ENCODE peak calls at places on chromosomes 2 and 18, in four cellular contexts. One of them, this sample, is unnamed.

GRCh38 chr2:235044501-235045271 is 92.9 kb downstream of the SH3BP4 start:
- DNase-seq in H1: no peak
- DNase-seq in K562: no peak
- DNase-seq in GM12878: no peak
- DNase-seq in this sample: no peak

GRCh38 chr18:47457614-47458013 is 206.2 kb upstream of the SKOR2 start:
- DNase-seq in H1: no peak
- DNase-seq in K562: no peak
- DNase-seq in GM12878: no peak
- DNase-seq in this sample: no peak

GRCh38 chr2:189696223-189696622 is 21.8 kb downstream of the ANKAR start:
- DNase-seq in H1: no peak
- DNase-seq in K562: no peak
- DNase-seq in GM12878: no peak
- DNase-seq in this sample: no peak

GRCh38 chr18:75923169-75923568 is 495.7 kb upstream of the SMIM21 start:
- DNase-seq in H1: no peak
- DNase-seq in K562: no peak
- DNase-seq in GM12878: no peak
- DNase-seq in this sample: no peak

GRCh38 chr2:83364264-83364663 is 1094.8 kb downstream of the SUCLG1 start:
- DNase-seq in H1: no peak
- DNase-seq in K562: no peak
- DNase-seq in GM12878: no peak
- DNase-seq in this sample: no peak

GRCh38 chr2:95356821-95357700 is 45.4 kb upstream of the FAHD2A start:
- DNase-seq in H1: no peak
- DNase-seq in K562: no peak
- DNase-seq in GM12878: no peak
- DNase-seq in this sample: no peak

GRCh38 chr18:5237723-5238370 is 40.8 kb upstream of the AKAIN1 start:
- DNase-seq in H1: peak; percentile 92
- DNase-seq in K562: peak; percentile 87
- DNase-seq in GM12878: peak; percentile 51
- DNase-seq in this sample: peak; percentile 82

GRCh38 chr2:109644571-109645275 is 30.6 kb downstream of the SOWAHC start:
- DNase-seq in H1: peak; percentile 49
- DNase-seq in K562: no peak
- DNase-seq in GM12878: no peak
- DNase-seq in this sample: peak; percentile 100

GRCh38 chr2:223460774-223461211 is 141.4 kb downstream of the SCG2 start:
- DNase-seq in H1: no peak
- DNase-seq in K562: no peak
- DNase-seq in GM12878: no peak
- DNase-seq in this sample: no peak

GRCh38 chr18:77004555-77005380 is 127.8 kb downstream of the MBP start:
- DNase-seq in H1: no peak
- DNase-seq in K562: no peak
- DNase-seq in GM12878: no peak
- DNase-seq in this sample: no peak

DNA sequence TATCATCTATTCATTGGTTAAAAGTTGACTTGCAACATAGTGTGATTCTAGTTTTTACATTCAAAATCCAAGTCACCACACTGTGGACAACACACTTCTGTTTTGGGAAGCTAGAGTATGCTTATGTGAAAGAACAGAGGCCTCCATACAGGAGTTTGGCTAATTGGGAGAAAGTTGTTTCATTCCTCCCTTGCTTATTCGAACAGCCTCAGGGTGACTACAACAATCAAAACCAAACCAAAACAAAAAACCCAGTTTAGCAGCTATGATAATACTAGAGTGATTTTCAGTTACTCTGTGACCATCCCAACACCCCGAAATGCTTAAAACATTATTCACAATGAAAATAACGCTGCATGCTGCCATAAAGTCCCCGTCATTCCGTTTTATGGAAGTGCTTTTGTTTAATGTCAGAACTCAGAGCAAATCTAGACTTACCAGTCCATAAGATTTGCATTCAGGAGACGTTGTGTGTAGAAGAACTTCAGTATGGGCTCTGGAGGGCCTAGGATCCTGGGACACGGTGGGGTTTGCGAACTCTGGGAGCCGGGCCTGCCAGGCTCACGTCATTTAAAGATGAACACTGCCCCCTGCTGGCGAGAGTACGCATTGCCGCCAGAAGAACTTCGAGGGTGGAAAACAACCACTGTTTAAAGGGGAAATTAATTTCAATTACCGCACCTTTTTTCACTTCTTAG is 111.4 kb downstream of the FTCDNL1 start:
- DNase-seq in H1: peak; percentile 96
- DNase-seq in K562: peak; percentile 59
- DNase-seq in GM12878: no peak
- DNase-seq in this sample: peak; percentile 62
- TF ChIP-seq BRCA1 in H1: no peak
- TF ChIP-seq BRCA1 in K562: no peak
- TF ChIP-seq BRCA1 in GM12878: no peak
- TF ChIP-seq BRCA1 in this sample: no peak

DNA sequence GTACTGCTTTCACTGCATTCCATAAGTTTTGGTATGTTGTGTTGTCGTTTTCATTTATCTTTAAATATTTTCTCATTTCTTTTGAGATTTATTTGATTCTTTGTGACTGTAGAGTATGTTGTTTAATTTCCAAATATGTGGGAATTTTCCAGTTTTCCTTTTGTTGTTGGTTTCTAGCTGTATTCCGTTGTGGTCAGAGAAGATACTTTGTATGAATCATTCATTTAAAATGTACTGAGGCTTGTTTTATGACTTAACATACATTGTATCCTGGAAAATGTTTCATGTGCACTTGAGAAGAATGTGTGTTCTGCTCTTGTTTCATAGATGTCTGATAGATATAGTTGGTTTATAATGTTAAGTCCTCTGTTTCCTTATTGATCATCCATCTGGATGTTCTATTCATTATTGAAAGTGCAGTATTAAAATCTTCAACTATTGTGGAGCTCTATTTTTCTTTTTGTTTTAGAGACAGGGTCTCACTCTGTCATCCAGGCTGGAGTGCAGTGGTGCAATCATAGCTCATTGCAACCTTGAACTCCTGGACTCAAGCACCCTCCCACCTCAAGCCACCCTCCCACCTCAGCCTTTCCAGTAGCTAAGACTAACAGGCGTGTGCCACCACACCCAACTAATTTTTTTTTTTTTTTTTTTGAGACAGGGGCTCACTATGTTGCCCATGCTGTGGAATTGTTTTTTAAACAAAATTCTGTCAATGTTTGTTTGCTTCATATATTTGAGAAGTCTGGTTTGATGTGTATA is 96.8 kb downstream of the TAF4B start:
- DNase-seq in H1: no peak
- DNase-seq in K562: no peak
- DNase-seq in GM12878: no peak
- DNase-seq in this sample: peak; percentile 18
- TF ChIP-seq BRCA1 in H1: no peak
- TF ChIP-seq BRCA1 in K562: no peak
- TF ChIP-seq BRCA1 in GM12878: no peak
- TF ChIP-seq BRCA1 in this sample: no peak

DNA sequence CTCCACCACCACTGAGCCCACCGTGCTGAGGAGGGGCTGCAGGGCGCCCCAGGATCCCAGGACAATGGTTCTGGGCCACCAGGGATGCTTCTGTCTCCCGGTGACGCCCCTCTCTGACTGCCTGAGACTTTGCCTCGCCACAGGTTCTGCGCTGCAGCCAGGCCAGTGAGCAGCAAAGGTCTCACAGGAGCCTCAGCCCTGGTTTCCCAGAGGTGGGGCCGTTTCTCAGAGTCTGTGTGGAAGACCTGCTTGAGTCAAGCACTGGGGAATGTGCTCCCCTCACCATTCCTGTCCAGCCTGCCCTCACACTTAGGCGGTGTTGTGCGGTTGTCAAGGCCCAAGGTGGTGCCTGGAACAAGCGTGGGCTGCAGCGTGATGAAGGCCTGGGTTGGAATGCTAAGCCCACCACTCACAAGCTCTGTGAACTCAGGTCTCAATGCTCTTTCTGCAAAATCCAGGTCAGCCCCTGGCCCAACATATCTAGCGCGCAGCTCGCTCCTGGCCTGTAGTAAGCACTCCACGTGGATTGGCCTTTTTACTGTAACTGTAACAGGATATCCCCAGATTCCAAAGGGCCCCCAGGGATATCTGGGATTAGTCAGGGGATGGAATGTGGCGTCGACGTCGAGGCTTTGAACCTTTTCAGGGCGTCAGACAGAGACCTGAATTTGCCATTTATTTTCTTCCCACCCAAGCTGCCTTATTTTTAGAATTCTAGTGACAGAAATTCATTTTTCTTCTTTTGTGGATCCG is 47.6 kb downstream of the PLB1 start:
- DNase-seq in H1: no peak
- DNase-seq in K562: no peak
- DNase-seq in GM12878: no peak
- DNase-seq in this sample: no peak
- TF ChIP-seq BRCA1 in H1: no peak
- TF ChIP-seq BRCA1 in K562: no peak
- TF ChIP-seq BRCA1 in GM12878: no peak
- TF ChIP-seq BRCA1 in this sample: no peak

DNA sequence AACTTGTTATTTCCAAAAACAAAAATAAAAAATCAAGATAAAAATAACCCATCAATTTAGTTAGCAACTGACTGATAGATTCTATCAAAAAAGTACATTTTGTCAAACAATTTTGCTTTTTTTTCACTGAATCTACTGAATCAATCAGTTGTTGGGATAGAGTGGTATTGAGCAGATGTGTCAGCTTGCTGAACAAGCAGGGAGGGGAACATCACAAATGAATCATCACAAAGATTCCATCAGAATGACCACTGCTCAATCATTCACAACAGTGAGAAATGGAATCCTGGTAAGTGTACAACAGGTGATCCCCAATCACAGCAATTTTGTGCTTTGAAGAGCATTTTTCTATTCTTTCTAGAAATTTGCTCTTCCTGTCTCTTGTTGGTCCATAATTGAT is 12.3 kb upstream of the SLC14A2 start:
- DNase-seq in H1: no peak
- DNase-seq in K562: no peak
- DNase-seq in GM12878: no peak
- DNase-seq in this sample: no peak
- TF ChIP-seq BRCA1 in H1: no peak
- TF ChIP-seq BRCA1 in K562: no peak
- TF ChIP-seq BRCA1 in GM12878: no peak
- TF ChIP-seq BRCA1 in this sample: no peak

DNA sequence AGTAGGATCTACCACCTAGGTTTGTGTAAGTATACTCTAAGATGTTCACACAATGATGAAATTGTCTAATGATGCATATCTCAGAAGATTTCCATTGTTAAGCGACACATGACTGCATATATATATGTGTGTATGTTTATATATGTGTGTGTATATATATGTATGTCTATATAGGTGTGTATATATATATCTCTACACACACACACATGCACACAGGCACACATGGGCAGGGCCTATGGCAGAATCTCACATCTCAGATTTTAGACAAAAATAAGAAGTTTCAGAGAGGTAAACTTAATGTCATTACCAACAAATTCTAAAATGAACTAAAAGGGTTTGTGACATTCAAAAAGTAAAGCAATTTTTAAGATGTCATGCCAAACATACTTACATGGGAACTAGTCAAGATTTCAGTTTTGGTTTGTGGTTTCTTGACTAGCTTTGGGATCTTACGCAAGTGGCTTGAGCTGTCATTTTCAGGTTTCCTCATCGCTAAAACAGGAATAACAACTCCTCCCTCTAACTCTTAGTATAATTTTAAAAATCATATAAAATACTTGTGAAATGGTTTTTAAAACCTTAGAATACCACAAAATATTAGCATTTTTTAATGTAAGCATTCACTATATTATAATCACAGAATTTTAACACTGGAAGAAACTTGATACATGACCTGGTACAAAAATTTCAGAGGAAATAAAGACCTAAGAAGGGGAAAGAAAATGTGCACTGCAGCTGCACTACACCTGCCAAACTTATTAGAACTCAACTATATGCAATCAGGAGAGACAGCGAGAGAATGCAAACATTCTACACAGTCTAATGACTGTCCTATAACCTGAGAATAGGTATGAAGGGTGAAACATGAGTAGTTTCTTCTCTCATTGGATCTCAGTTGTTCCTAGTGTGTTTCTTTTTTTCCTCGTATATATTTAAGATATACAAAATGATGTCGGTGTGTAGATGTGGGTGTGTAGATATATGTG is 75.7 kb downstream of the TTC21B start:
- DNase-seq in H1: no peak
- DNase-seq in K562: no peak
- DNase-seq in GM12878: peak; percentile 30
- DNase-seq in this sample: no peak
- TF ChIP-seq BRCA1 in H1: no peak
- TF ChIP-seq BRCA1 in K562: no peak
- TF ChIP-seq BRCA1 in GM12878: no peak
- TF ChIP-seq BRCA1 in this sample: no peak

GRCh38 chr2:26979761-26980160 is 9.3 kb downstream of the MAPRE3 start:
- DNase-seq in H1: no peak
- DNase-seq in K562: no peak
- DNase-seq in GM12878: no peak
- DNase-seq in this sample: no peak
- TF ChIP-seq BRCA1 in H1: no peak
- TF ChIP-seq BRCA1 in K562: no peak
- TF ChIP-seq BRCA1 in GM12878: no peak
- TF ChIP-seq BRCA1 in this sample: no peak

GRCh38 chr2:73516033-73516432 is 126.2 kb downstream of the NAT8 start:
- DNase-seq in H1: no peak
- DNase-seq in K562: no peak
- DNase-seq in GM12878: no peak
- DNase-seq in this sample: no peak
- TF ChIP-seq BRCA1 in H1: no peak
- TF ChIP-seq BRCA1 in K562: no peak
- TF ChIP-seq BRCA1 in GM12878: no peak
- TF ChIP-seq BRCA1 in this sample: no peak

DNA sequence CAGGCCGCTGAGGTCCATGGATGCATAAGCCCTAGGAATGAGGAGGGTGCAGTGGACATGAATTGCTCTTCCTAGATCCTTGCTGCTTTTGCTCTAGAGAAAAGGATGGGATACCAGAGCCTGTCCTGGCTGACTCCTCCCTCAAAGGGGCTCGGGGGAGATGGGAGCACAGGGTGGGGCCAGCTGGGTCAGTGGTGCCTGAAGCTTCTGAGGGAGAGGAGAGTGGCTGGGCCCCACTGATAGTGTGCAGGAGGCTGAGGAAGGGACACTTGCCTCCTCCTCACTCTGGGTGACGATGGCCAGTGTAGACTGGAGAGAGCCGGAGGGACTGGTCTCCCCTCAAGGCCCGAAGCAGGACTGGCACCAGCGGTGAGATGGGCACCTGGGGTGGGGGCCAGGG is at the start of gene NT5DC4:
- DNase-seq in H1: no peak
- DNase-seq in K562: peak; percentile 77
- DNase-seq in GM12878: no peak
- DNase-seq in this sample: no peak
- TF ChIP-seq BRCA1 in H1: no peak
- TF ChIP-seq BRCA1 in K562: no peak
- TF ChIP-seq BRCA1 in GM12878: no peak
- TF ChIP-seq BRCA1 in this sample: no peak

DNA sequence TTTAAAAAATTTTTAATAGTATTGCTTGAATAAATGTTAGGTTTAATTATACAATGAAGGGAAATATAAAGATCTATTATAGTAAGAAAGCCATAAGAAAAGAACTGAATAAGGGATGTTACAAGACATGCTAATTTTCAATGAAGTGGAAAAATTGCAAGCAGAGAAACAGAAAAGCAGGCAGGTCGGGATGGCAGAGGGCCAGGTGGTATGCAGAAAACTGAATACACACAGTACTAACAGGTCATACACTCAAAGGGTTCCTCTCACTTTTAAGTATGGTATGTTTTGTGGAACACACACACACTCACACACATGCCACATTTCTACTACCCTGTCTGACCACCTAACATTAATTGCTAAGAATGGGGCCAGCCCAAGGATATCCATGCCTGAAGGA is 76.7 kb upstream of the DTNA start:
- DNase-seq in H1: no peak
- DNase-seq in K562: no peak
- DNase-seq in GM12878: no peak
- DNase-seq in this sample: no peak
- TF ChIP-seq BRCA1 in H1: no peak
- TF ChIP-seq BRCA1 in K562: no peak
- TF ChIP-seq BRCA1 in GM12878: no peak
- TF ChIP-seq BRCA1 in this sample: no peak

This sample was measured in HepG2.